ENCODE peak calls at places on chromosomes 7 and 10, in six cellular contexts. One of them, this sample, is unnamed.
A peak's percentile ranks its signal among the peaks of the same experiment; 100 is the strongest.

GRCh38 chr10:43137701-43137970 is 609 bp upstream of the CSGALNACT2 start:
- DNase-seq in K562: peak; percentile 61
- DNase-seq in A549: peak; percentile 31
- DNase-seq in IMR-90: peak; percentile 46
- DNase-seq in GM12878: no peak
- DNase-seq in SK-N-SH: peak; percentile 85
- DNase-seq in this sample: peak; percentile 18

GRCh38 chr7:152512711-152513110 is 76.9 kb upstream of the KMT2C start:
- DNase-seq in K562: no peak
- DNase-seq in A549: no peak
- DNase-seq in IMR-90: no peak
- DNase-seq in GM12878: no peak
- DNase-seq in SK-N-SH: no peak
- DNase-seq in this sample: no peak

GRCh38 chr7:115548756-115549155 is 481.8 kb downstream of the TFEC start:
- DNase-seq in K562: no peak
- DNase-seq in A549: no peak
- DNase-seq in IMR-90: no peak
- DNase-seq in GM12878: no peak
- DNase-seq in SK-N-SH: no peak
- DNase-seq in this sample: no peak

GRCh38 chr7:50657912-50658311 is 92.7 kb upstream of the DDC start:
- DNase-seq in K562: no peak
- DNase-seq in A549: no peak
- DNase-seq in IMR-90: no peak
- DNase-seq in GM12878: no peak
- DNase-seq in SK-N-SH: no peak
- DNase-seq in this sample: no peak

GRCh38 chr10:86044029-86044428 is 322.6 kb downstream of the GRID1 start:
- DNase-seq in K562: no peak
- DNase-seq in A549: no peak
- DNase-seq in IMR-90: no peak
- DNase-seq in GM12878: no peak
- DNase-seq in SK-N-SH: no peak
- DNase-seq in this sample: no peak

GRCh38 chr7:151367304-151367703 is 25.7 kb downstream of the NUB1 start:
- DNase-seq in K562: peak; percentile 25
- DNase-seq in A549: no peak
- DNase-seq in IMR-90: peak; percentile 78
- DNase-seq in GM12878: no peak
- DNase-seq in SK-N-SH: no peak
- DNase-seq in this sample: no peak

GRCh38 chr7:15845868-15846267 is 159.4 kb upstream of the MEOX2 start:
- DNase-seq in K562: no peak
- DNase-seq in A549: no peak
- DNase-seq in IMR-90: no peak
- DNase-seq in GM12878: no peak
- DNase-seq in SK-N-SH: no peak
- DNase-seq in this sample: no peak

GRCh38 chr7:128932862-128933821 is 4.6 kb upstream of the IRF5 start:
- DNase-seq in K562: no peak
- DNase-seq in A549: no peak
- DNase-seq in IMR-90: no peak
- DNase-seq in GM12878: peak; percentile 71
- DNase-seq in SK-N-SH: no peak
- DNase-seq in this sample: no peak

GRCh38 chr7:7254908-7255307 is 72.6 kb downstream of the C1GALT1 start:
- DNase-seq in K562: no peak
- DNase-seq in A549: no peak
- DNase-seq in IMR-90: no peak
- DNase-seq in GM12878: no peak
- DNase-seq in SK-N-SH: no peak
- DNase-seq in this sample: peak; percentile 27

GRCh38 chr7:47588704-47589225 is 6.9 kb upstream of the TNS3 start:
- DNase-seq in K562: no peak
- DNase-seq in A549: no peak
- DNase-seq in IMR-90: no peak
- DNase-seq in GM12878: no peak
- DNase-seq in SK-N-SH: no peak
- DNase-seq in this sample: no peak

GRCh38 chr10:119375574-119376265 is 166.8 kb downstream of the RGS10 start:
- DNase-seq in K562: no peak
- DNase-seq in A549: no peak
- DNase-seq in IMR-90: peak; percentile 78
- DNase-seq in GM12878: no peak
- DNase-seq in SK-N-SH: no peak
- DNase-seq in this sample: no peak

GRCh38 chr10:113450906-113451305 is 101.9 kb upstream of the HABP2 start:
- DNase-seq in K562: no peak
- DNase-seq in A549: no peak
- DNase-seq in IMR-90: no peak
- DNase-seq in GM12878: no peak
- DNase-seq in SK-N-SH: no peak
- DNase-seq in this sample: no peak

GRCh38 chr10:7397636-7398035 is 13.2 kb downstream of the SFMBT2 start:
- DNase-seq in K562: no peak
- DNase-seq in A549: no peak
- DNase-seq in IMR-90: no peak
- DNase-seq in GM12878: no peak
- DNase-seq in SK-N-SH: no peak
- DNase-seq in this sample: no peak

GRCh38 chr7:131546126-131546525 is 10.3 kb downstream of the PODXL start:
- DNase-seq in K562: no peak
- DNase-seq in A549: no peak
- DNase-seq in IMR-90: no peak
- DNase-seq in GM12878: no peak
- DNase-seq in SK-N-SH: no peak
- DNase-seq in this sample: peak; percentile 10

GRCh38 chr7:127702938-127703337 is 50.9 kb downstream of the SND1 start:
- DNase-seq in K562: no peak
- DNase-seq in A549: no peak
- DNase-seq in IMR-90: no peak
- DNase-seq in GM12878: no peak
- DNase-seq in SK-N-SH: no peak
- DNase-seq in this sample: no peak

GRCh38 chr7:28410628-28411578 is 1.4 kb upstream of the CREB5 start:
- DNase-seq in K562: peak; percentile 22
- DNase-seq in A549: no peak
- DNase-seq in IMR-90: peak; percentile 90
- DNase-seq in GM12878: no peak
- DNase-seq in SK-N-SH: peak; percentile 57
- DNase-seq in this sample: no peak

GRCh38 chr7:116653204-116653603 is 18.8 kb upstream of the MET start:
- DNase-seq in K562: no peak
- DNase-seq in A549: no peak
- DNase-seq in IMR-90: peak; percentile 83
- DNase-seq in GM12878: no peak
- DNase-seq in SK-N-SH: no peak
- DNase-seq in this sample: no peak

GRCh38 chr7:27389508-27389907 is 146.9 kb downstream of the EVX1 start:
- DNase-seq in K562: no peak
- DNase-seq in A549: no peak
- DNase-seq in IMR-90: no peak
- DNase-seq in GM12878: no peak
- DNase-seq in SK-N-SH: no peak
- DNase-seq in this sample: no peak

GRCh38 chr7:42735081-42735480 is 176.8 kb downstream of the C7orf25 start:
- DNase-seq in K562: no peak
- DNase-seq in A549: no peak
- DNase-seq in IMR-90: no peak
- DNase-seq in GM12878: no peak
- DNase-seq in SK-N-SH: no peak
- DNase-seq in this sample: no peak

GRCh38 chr10:70528726-70529362 is 50.3 kb downstream of the PALD1 start:
- DNase-seq in K562: peak; percentile 69
- DNase-seq in A549: peak; percentile 67
- DNase-seq in IMR-90: peak; percentile 65
- DNase-seq in GM12878: no peak
- DNase-seq in SK-N-SH: peak; percentile 79
- DNase-seq in this sample: peak; percentile 34

GRCh38 chr7:41599760-41600159 is 103.1 kb downstream of the INHBA start:
- DNase-seq in K562: no peak
- DNase-seq in A549: no peak
- DNase-seq in IMR-90: no peak
- DNase-seq in GM12878: no peak
- DNase-seq in SK-N-SH: peak; percentile 1
- DNase-seq in this sample: no peak

GRCh38 chr10:102545265-102545664 is 41.5 kb downstream of the SUFU start:
- DNase-seq in K562: no peak
- DNase-seq in A549: no peak
- DNase-seq in IMR-90: no peak
- DNase-seq in GM12878: no peak
- DNase-seq in SK-N-SH: no peak
- DNase-seq in this sample: no peak

GRCh38 chr7:56157238-56157790 is 41.1 kb upstream of the NUPR2 start:
- DNase-seq in K562: no peak
- DNase-seq in A549: no peak
- DNase-seq in IMR-90: no peak
- DNase-seq in GM12878: no peak
- DNase-seq in SK-N-SH: no peak
- DNase-seq in this sample: no peak

GRCh38 chr10:66678521-66678920 is 247.3 kb upstream of the LRRTM3 start:
- DNase-seq in K562: no peak
- DNase-seq in A549: no peak
- DNase-seq in IMR-90: peak; percentile 2
- DNase-seq in GM12878: no peak
- DNase-seq in SK-N-SH: no peak
- DNase-seq in this sample: no peak

GRCh38 chr7:27213904-27214586 is 14.2 kb upstream of the HOXA13 start:
- DNase-seq in K562: no peak
- DNase-seq in A549: no peak
- DNase-seq in IMR-90: no peak
- DNase-seq in GM12878: no peak
- DNase-seq in SK-N-SH: no peak
- DNase-seq in this sample: no peak

GRCh38 chr10:7408003-7408493 is 2.8 kb downstream of the SFMBT2 start:
- DNase-seq in K562: no peak
- DNase-seq in A549: no peak
- DNase-seq in IMR-90: no peak
- DNase-seq in GM12878: no peak
- DNase-seq in SK-N-SH: no peak
- DNase-seq in this sample: no peak

GRCh38 chr7:5394264-5395105 is 29.1 kb downstream of the TNRC18 start:
- DNase-seq in K562: no peak
- DNase-seq in A549: no peak
- DNase-seq in IMR-90: no peak
- DNase-seq in GM12878: no peak
- DNase-seq in SK-N-SH: peak; percentile 42
- DNase-seq in this sample: no peak

GRCh38 chr7:5396999-5397656 is 26.5 kb downstream of the TNRC18 start:
- DNase-seq in K562: no peak
- DNase-seq in A549: peak; percentile 99
- DNase-seq in IMR-90: peak; percentile 89
- DNase-seq in GM12878: peak; percentile 77
- DNase-seq in SK-N-SH: peak; percentile 67
- DNase-seq in this sample: peak; percentile 29

GRCh38 chr7:5393748-5394147 is 29.9 kb downstream of the TNRC18 start:
- DNase-seq in K562: no peak
- DNase-seq in A549: no peak
- DNase-seq in IMR-90: no peak
- DNase-seq in GM12878: no peak
- DNase-seq in SK-N-SH: no peak
- DNase-seq in this sample: no peak

GRCh38 chr7:5396542-5396941 is 27.1 kb downstream of the TNRC18 start:
- DNase-seq in K562: no peak
- DNase-seq in A549: peak; percentile 85
- DNase-seq in IMR-90: no peak
- DNase-seq in GM12878: peak; percentile 23
- DNase-seq in SK-N-SH: peak; percentile 63
- DNase-seq in this sample: no peak

DNA sequence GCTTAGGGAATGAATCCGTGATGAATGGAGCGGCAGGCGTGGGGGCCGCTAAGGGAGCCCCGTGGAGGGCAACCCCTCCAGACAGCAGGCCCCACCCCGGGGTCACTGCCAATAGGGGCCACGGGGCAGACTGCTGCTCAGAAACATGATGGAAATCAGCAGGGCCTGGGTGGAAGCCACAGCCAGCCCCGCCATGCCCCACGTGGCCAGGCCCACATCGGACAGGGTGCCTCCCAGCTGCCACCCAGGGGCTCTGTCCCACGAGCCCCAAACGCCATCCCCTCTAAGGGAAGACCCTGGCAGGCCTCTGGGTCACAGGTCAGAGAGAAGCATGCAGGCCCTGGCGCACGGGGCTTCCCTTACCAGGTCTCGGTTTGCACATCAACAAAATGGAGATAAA is 28.4 kb downstream of the TNRC18 start:
- DNase-seq in K562: no peak
- DNase-seq in A549: no peak
- DNase-seq in IMR-90: no peak
- DNase-seq in GM12878: no peak
- DNase-seq in SK-N-SH: no peak
- DNase-seq in this sample: no peak
- TF ChIP-seq SMC3 in K562: no peak
- TF ChIP-seq SMC3 in A549: no peak
- TF ChIP-seq SMC3 in IMR-90: no peak
- TF ChIP-seq SMC3 in GM12878: no peak
- TF ChIP-seq SMC3 in SK-N-SH: no peak
- TF ChIP-seq SMC3 in this sample: no peak

DNA sequence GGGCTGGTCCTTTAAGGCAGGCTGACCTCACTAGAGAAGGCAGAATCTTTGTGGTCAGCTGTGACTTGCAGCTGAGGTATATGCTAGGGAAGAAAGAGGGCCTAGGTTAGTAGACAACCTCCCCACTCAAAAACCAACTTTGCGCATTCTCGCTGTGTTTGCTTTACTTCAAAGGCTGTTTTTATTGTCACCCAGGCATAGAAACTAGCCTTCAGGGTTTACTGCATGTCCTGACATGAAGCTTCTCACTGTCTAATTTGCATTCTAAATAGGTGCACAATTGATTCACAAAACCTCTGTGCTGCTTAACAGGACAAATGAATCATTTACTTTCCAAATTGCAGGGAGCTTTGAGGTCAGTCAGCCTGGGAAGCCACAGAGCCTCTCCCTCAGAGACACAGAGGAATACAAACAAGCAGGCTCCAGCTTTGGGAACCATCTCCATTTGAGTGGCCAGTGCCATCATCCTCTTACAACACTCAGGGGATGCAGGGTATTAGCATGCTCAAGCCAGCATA is 596.5 kb upstream of the GHITM start:
- DNase-seq in K562: no peak
- DNase-seq in A549: no peak
- DNase-seq in IMR-90: no peak
- DNase-seq in GM12878: peak; percentile 92
- DNase-seq in SK-N-SH: no peak
- DNase-seq in this sample: no peak
- TF ChIP-seq SMC3 in K562: no peak
- TF ChIP-seq SMC3 in A549: no peak
- TF ChIP-seq SMC3 in IMR-90: no peak
- TF ChIP-seq SMC3 in GM12878: no peak
- TF ChIP-seq SMC3 in SK-N-SH: no peak
- TF ChIP-seq SMC3 in this sample: no peak

GRCh38 chr10:127090135-127090534 is 106.3 kb downstream of the INSYN2A start:
- DNase-seq in K562: no peak
- DNase-seq in A549: no peak
- DNase-seq in IMR-90: no peak
- DNase-seq in GM12878: no peak
- DNase-seq in SK-N-SH: no peak
- DNase-seq in this sample: peak; percentile 3
- TF ChIP-seq SMC3 in K562: no peak
- TF ChIP-seq SMC3 in A549: no peak
- TF ChIP-seq SMC3 in IMR-90: no peak
- TF ChIP-seq SMC3 in GM12878: no peak
- TF ChIP-seq SMC3 in SK-N-SH: no peak
- TF ChIP-seq SMC3 in this sample: no peak

GRCh38 chr10:51439645-51440044 is 259.8 kb downstream of the CSTF2T start:
- DNase-seq in K562: no peak
- DNase-seq in A549: no peak
- DNase-seq in IMR-90: no peak
- DNase-seq in GM12878: no peak
- DNase-seq in SK-N-SH: no peak
- DNase-seq in this sample: no peak
- TF ChIP-seq SMC3 in K562: no peak
- TF ChIP-seq SMC3 in A549: no peak
- TF ChIP-seq SMC3 in IMR-90: no peak
- TF ChIP-seq SMC3 in GM12878: no peak
- TF ChIP-seq SMC3 in SK-N-SH: no peak
- TF ChIP-seq SMC3 in this sample: no peak